ENCODE peak calls at places on chromosomes 4 and X, in four cellular contexts. P is astrocyte, L is PC-9, D is endodermal cell. H is an unnamed sample. For H3K27me3, the result is how much of the 10 kb centered on the place peaks cover.

GRCh38 chr4:39169426-39169825 is 12.9 kb upstream of the WDR19 start:
- DNase-seq in P (peak), L (peak), D (no peak), H (no peak)

GRCh38 chrX:19846995-19847790 is 40.2 kb downstream of the SH3KBP1 start:
- DNase-seq in P (peak), L (peak), D (peak), H (peak)

GRCh38 chrX:1384738-1385250 is 7.1 kb downstream of the SLC25A6 start:
- DNase-seq in P (no peak), L (no peak), D (peak), H (no peak)

GRCh38 chr4:145623831-145624230 is 4.6 kb downstream of the MMAA start:
- DNase-seq in P (peak), L (no peak), D (no peak), H (no peak)

GRCh38 chr4:43337707-43338106 is 445.2 kb downstream of the GRXCR1 start:
- DNase-seq in P (peak), L (no peak), D (no peak), H (no peak)

GRCh38 chr4:40763228-40763716 is 13.5 kb downstream of the NSUN7 start:
- DNase-seq in P (peak), L (no peak), D (no peak), H (peak)

GRCh38 chr4:1449833-1450741 is 43.8 kb upstream of the NKX1-1 start:
- DNase-seq in P (no peak), L (no peak), D (no peak), H (no peak)

GRCh38 chr4:118224239-118224829 is 128.5 kb downstream of the PRSS12 start:
- DNase-seq in P (peak), L (no peak), D (no peak), H (peak)

GRCh38 chrX:109770780-109771179 is 37.7 kb upstream of the ACSL4 start:
- DNase-seq in P (no peak), L (no peak), D (no peak), H (no peak)

GRCh38 chrX:27186671-27187070 is 276.5 kb downstream of the PPP4R3C start:
- DNase-seq in P (no peak), L (peak), D (peak), H (no peak)

GRCh38 chrX:84441143-84441542 is 61.1 kb downstream of the HDX start:
- DNase-seq in P (peak), L (no peak), D (no peak), H (peak)

GRCh38 chr4:81096566-81096965 is 66.1 kb downstream of the BMP3 start:
- DNase-seq in P (no peak), L (no peak), D (no peak), H (no peak)

GRCh38 chr4:182193261-182193660 is 49.9 kb upstream of the TENM3 start:
- DNase-seq in P (no peak), L (no peak), D (no peak), H (no peak)

GRCh38 chrX:12974217-12974796 is 603 bp upstream of the TMSB4X start:
- DNase-seq in P (peak), L (peak), D (peak), H (no peak)

GRCh38 chr4:72463724-72464123 is 105.3 kb downstream of the ADAMTS3 start:
- DNase-seq in P (no peak), L (no peak), D (no peak), H (no peak)

GRCh38 chr4:137651128-137651527 is 118.8 kb upstream of the PCDH18 start:
- DNase-seq in P (peak), L (no peak), D (no peak), H (no peak)

GRCh38 chr4:98664959-98665358 is 6.5 kb upstream of the TSPAN5 start:
- DNase-seq in P (no peak), L (no peak), D (no peak), H (no peak)

GRCh38 chr4:80361329-80361900 is 25.9 kb downstream of the CFAP299 start:
- DNase-seq in P (no peak), L (no peak), D (no peak), H (no peak)

GRCh38 chr4:52983563-52984303 is 121.6 kb downstream of the RASL11B start:
- DNase-seq in P (peak), L (peak), D (no peak), H (peak)

GRCh38 chr4:22019676-22020075 is 71.1 kb upstream of the KCNIP4 start:
- DNase-seq in P (peak), L (no peak), D (no peak), H (no peak)

GRCh38 chr4:181957088-181957487 is 286.1 kb upstream of the TENM3 start:
- DNase-seq in P (peak), L (no peak), D (no peak), H (peak)

GRCh38 chr4:15953625-15954024 is 9.3 kb downstream of the FGFBP2 start:
- DNase-seq in P (no peak), L (no peak), D (no peak), H (no peak)

GRCh38 chr4:150126880-150127236 is 48.6 kb downstream of the DCLK2 start:
- DNase-seq in P (peak), L (no peak), D (no peak), H (no peak)

GRCh38 chr4:169956441-169956840 is 69.8 kb downstream of the MFAP3L start:
- DNase-seq in P (peak), L (no peak), D (no peak), H (no peak)

GRCh38 chr4:24508541-24508940 is 75.8 kb downstream of the DHX15 start:
- DNase-seq in P (no peak), L (no peak), D (peak), H (no peak)

GRCh38 chrX:133985164-133986007 is at the start of gene GPC3:
- DNase-seq in P (no peak), L (no peak), D (peak), H (no peak)

GRCh38 chr4:145234086-145234694 is 53.8 kb upstream of the OTUD4 start:
- DNase-seq in P (peak), L (peak), D (peak), H (peak)

GRCh38 chrX:8565729-8566128 is 101.1 kb downstream of the VCX3B start:
- DNase-seq in P (no peak), L (no peak), D (peak), H (no peak)

GRCh38 chr4:4529412-4529811 is 12.4 kb downstream of the STX18 start:
- DNase-seq in P (no peak), L (no peak), D (no peak), H (no peak)

GRCh38 chr4:32661229-32661628 is 1941.1 kb downstream of the PCDH7 start:
- DNase-seq in P (no peak), L (no peak), D (no peak), H (no peak)

GRCh38 chr4:143362392-143363046 is 25.8 kb downstream of the GAB1 start:
- DNase-seq in P (no peak), L (no peak), D (no peak), H (no peak)
- H3K27ac ChIP-seq in P (no peak), L (no peak), D (no peak), H (no peak)

GRCh38 chr4:26838055-26838842 is 22.4 kb upstream of the STIM2 start:
- DNase-seq in P (peak), L (no peak), D (peak), H (no peak)

GRCh38 chr4:26839534-26839951 is 21.1 kb upstream of the STIM2 start:
- DNase-seq in P (peak), L (no peak), D (no peak), H (no peak)

GRCh38 chr4:26836539-26836938 is 24.1 kb upstream of the STIM2 start:
- DNase-seq in P (no peak), L (no peak), D (peak), H (no peak)

GRCh38 chr4:26839016-26839415 is 21.6 kb upstream of the STIM2 start:
- DNase-seq in P (no peak), L (no peak), D (no peak), H (no peak)
- H3K4me3 ChIP-seq in P (no peak), L (no peak), D (no peak), H (no peak)

DNA sequence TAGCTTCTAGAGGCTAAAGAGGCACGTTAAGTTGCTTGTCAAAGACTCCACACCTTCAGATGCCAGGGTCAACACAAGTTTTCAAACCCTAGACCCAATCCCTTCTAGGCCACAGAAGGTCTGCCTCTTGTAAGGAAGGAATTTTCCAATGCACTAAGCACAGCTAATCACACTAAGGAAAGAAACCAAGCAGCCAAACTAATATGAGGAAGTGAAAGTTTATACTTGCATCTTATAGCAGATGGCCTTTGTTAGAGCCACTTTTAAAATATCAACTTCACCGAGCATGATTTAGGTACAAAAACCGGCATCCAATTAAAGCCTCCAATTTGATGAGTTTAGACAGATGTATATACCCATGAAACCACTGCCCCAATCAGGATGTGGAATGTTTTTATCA is 9.9 kb downstream of the FHL1 start:
- DNase-seq in P (no peak), L (no peak), D (no peak), H (no peak)
- H3K27me3 ChIP-seq in P (under half), L (under half), D (under half), H (under half)

GRCh38 chrX:136193771-136194170 is 46.4 kb downstream of the FHL1 start:
- DNase-seq in P (no peak), L (no peak), D (no peak), H (no peak)

GRCh38 chrX:136196691-136197155 is 49.4 kb downstream of the FHL1 start:
- DNase-seq in P (no peak), L (no peak), D (no peak), H (no peak)

GRCh38 chrX:136192839-136193414 is 45.6 kb downstream of the FHL1 start:
- DNase-seq in P (peak), L (no peak), D (no peak), H (no peak)

GRCh38 chrX:136195247-136195646 is 47.9 kb downstream of the FHL1 start:
- DNase-seq in P (no peak), L (no peak), D (no peak), H (no peak)

DNA sequence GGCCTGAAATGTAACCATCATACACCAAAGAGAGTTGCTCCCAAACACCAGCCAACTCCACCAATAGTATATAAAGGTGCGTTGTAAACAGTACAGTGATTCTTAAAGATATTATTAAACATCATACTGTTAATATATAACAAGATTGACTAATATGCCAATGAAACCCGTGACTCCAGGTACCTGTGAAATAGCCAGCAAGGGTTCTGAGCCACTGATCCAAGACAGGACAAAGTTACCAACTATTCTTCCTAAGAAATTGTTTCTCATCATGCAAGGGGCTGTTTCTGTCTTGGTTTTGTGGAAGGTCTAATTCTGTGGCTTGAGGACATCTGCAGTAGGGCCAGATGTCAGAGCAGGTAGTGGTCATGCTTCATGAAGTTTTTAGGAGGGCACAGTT is 47.2 kb downstream of the FHL1 start:
- DNase-seq in P (no peak), L (no peak), D (no peak), H (no peak)
- H3K27ac ChIP-seq in P (no peak), L (no peak), D (no peak), H (no peak)

GRCh38 chr4:185005209-185005819 is 13.0 kb upstream of the HELT start:
- DNase-seq in P (peak), L (peak), D (peak), H (peak)
- H3K4me3 ChIP-seq in P (peak), L (no peak), D (no peak), H (peak)

GRCh38 chr4:178311992-178312391 is 869.8 kb upstream of the AGA start:
- DNase-seq in P (no peak), L (no peak), D (no peak), H (no peak)

GRCh38 chr4:178309890-178310289 is 867.7 kb upstream of the AGA start:
- DNase-seq in P (no peak), L (no peak), D (no peak), H (no peak)

DNA sequence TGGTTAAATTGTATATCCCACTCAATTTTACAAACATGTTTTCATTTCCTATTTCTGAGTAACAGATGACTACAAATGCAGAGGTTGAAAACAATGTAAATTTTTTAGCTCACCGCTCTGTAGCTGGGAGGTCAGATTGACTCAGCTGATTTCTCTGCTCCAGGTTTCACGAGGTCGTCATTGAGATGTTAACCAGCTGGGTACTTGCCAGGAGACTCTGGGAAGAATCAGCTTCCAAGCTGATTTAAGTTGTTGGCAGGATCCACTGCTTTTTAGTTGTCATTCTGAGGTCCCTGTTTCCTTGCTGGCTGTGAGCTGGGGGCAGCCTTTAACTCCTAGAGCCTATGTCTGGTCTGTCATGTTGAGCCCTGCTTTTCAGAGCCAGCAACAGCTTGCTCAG is 864.3 kb upstream of the AGA start:
- DNase-seq in P (peak), L (no peak), D (peak), H (no peak)
- H3K27me3 ChIP-seq in P (under half), L (under half), D (under half), H (under half)

DNA sequence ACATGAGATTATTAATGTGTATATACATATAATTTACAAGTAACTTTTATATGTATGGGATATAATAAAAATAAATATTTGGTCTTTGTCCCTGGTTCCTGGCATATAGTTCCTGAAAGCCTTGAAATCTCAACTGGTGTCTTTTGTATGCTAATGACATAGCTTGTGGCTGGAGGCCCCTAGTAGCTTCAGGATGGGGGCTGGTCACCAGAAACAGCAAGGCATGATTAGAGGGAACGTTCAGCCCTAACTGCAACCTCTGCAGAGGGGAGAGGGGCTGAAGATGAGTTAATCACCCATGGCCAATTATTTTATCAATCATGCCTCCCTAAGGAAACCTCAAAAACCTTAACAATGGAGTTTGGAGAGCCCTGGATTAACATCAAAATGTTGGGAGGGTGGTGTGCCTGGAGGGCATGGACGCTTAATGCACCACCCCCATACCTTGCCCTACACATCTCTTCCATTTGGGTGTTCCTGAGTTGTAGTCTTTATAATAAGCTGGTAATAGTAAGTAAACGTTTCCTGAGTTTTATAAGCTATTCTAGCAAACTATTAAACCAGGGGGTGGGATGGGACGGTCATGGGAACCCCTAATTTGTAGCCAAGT is 21.3 kb downstream of the PIN4 start:
- DNase-seq in P (no peak), L (no peak), D (peak), H (no peak)
- H3K27ac ChIP-seq in P (peak), L (no peak), D (no peak), H (peak)

GRCh38 chrX:32852203-32852602 is 359.1 kb downstream of the DMD start:
- DNase-seq in P (no peak), L (no peak), D (no peak), H (no peak)
- H3K4me3 ChIP-seq in P (no peak), L (no peak), D (no peak), H (no peak)